ENCODE peak calls at places on chromosomes 16 and 17, in four cellular contexts. C is hypothalamus, A is memory B cell, B is renal cortical epithelial cell. P is an unnamed sample.
A peak's percentile ranks its signal among the peaks of the same experiment; 100 is the strongest.

GRCh38 chr16:81798311-81799137 is 19.4 kb downstream of the PLCG2 start:
- DNase-seq in A (no peak), C (no peak), B (no peak), P (no peak)

GRCh38 chr16:87207965-87208364 is 109.2 kb downstream of the C16orf95 start:
- DNase-seq in C (no peak), B (no peak), A (no peak), P (no peak)

GRCh38 chr17:37608369-37609169 is 649 bp downstream of the SYNRG start:
- DNase-seq in B (peak; percentile 36), A (no peak), C (no peak), P (peak; percentile 35)

GRCh38 chr17:27559996-27560481 is 70.9 kb upstream of the LGALS9 start:
- DNase-seq in B (peak; percentile 87), A (no peak), C (no peak), P (no peak)

GRCh38 chr17:59378621-59379194 is 47.3 kb downstream of the YPEL2 start:
- DNase-seq in C (no peak), A (no peak), B (peak; percentile 90), P (no peak)

GRCh38 chr17:43418441-43419374 is 19.9 kb downstream of the ARL4D start:
- DNase-seq in C (no peak), B (peak; percentile 78), A (no peak), P (peak; percentile 94)

GRCh38 chr17:67995568-67996191 is 589 bp downstream of the C17orf58 start:
- DNase-seq in B (peak; percentile 11), A (no peak), C (no peak), P (no peak)

GRCh38 chr17:20184977-20185619 is 175.9 kb downstream of the SPECC1 start:
- DNase-seq in B (no peak), A (no peak), C (no peak), P (no peak)

GRCh38 chr16:85421338-85422123 is 191.6 kb upstream of the GSE1 start:
- DNase-seq in C (no peak), A (no peak), B (no peak), P (no peak)

GRCh38 chr16:59259074-59259963 is 525.2 kb upstream of the GOT2 start:
- DNase-seq in C (no peak), B (no peak), A (no peak), P (no peak)